ENCODE peak calls at places on chromosomes 4 and X, in five cellular contexts. Y, Z, D, T and K are unnamed samples. For H3K4me1 and H3K27me3, the result is how much of the 10 kb centered on the place peaks cover.

GRCh38 chrX:18041656-18042055 is 179.0 kb downstream of the BEND2 start:
- DNase-seq in Y (no peak), Z (no peak), D (no peak), T (no peak), K (no peak)

GRCh38 chr4:56658410-56659003 is 22.6 kb downstream of the HOPX start:
- DNase-seq in Y (no peak), Z (no peak), D (no peak), T (no peak), K (no peak)

GRCh38 chr4:174349156-174349555 is 65.4 kb downstream of the CEP44 start:
- DNase-seq in Y (no peak), Z (no peak), D (no peak), T (no peak), K (no peak)

GRCh38 chr4:182307746-182308145 is 64.5 kb downstream of the TENM3 start:
- DNase-seq in Y (no peak), Z (no peak), D (peak), T (peak), K (no peak)

GRCh38 chr4:101337688-101338087 is 9.6 kb downstream of the PPP3CA start:
- DNase-seq in Y (no peak), Z (no peak), D (peak), T (no peak), K (no peak)

GRCh38 chr4:176882201-176882600 is 89.5 kb upstream of the VEGFC start:
- DNase-seq in Y (no peak), Z (no peak), D (no peak), T (no peak), K (no peak)

GRCh38 chr4:141463678-141464077 is 172.7 kb upstream of the IL15 start:
- DNase-seq in Y (no peak), Z (no peak), D (no peak), T (no peak), K (no peak)

GRCh38 chrX:37472836-37473235 is 98.6 kb upstream of the LANCL3 start:
- DNase-seq in Y (no peak), Z (no peak), D (no peak), T (no peak), K (no peak)

GRCh38 chrX:31036895-31037294 is 34.9 kb downstream of the FTHL17 start:
- DNase-seq in Y (peak), Z (peak), D (peak), T (peak), K (no peak)

GRCh38 chr4:113080050-113080449 is 30.6 kb downstream of the ANK2 start:
- DNase-seq in Y (no peak), Z (no peak), D (no peak), T (peak), K (no peak)

GRCh38 chr4:68576272-68577100 is at the start of gene UGT2B17:
- DNase-seq in Y (no peak), Z (no peak), D (no peak), T (no peak), K (no peak)

GRCh38 chr4:40189997-40190396 is 6.8 kb upstream of the RHOH start:
- DNase-seq in Y (no peak), Z (no peak), D (peak), T (no peak), K (no peak)

GRCh38 chr4:151808120-151808529 is 47.3 kb upstream of the GATB start:
- DNase-seq in Y (no peak), Z (no peak), D (no peak), T (no peak), K (no peak)

GRCh38 chrX:98422530-98422929 is 1538.8 kb downstream of the RPA4 start:
- DNase-seq in Y (no peak), Z (no peak), D (no peak), T (no peak), K (no peak)

GRCh38 chr4:3791256-3791655 is 25.1 kb downstream of the ADRA2C start:
- DNase-seq in Y (no peak), Z (no peak), D (no peak), T (no peak), K (no peak)

GRCh38 chrX:107836958-107837357 is 11.3 kb downstream of the MID2 start:
- DNase-seq in Y (no peak), Z (no peak), D (no peak), T (no peak), K (no peak)

GRCh38 chr4:80201326-80202151 is 4.2 kb downstream of the PRDM8 start:
- DNase-seq in Y (peak), Z (peak), D (peak), T (peak), K (peak)

GRCh38 chrX:97629597-97629985 is 745.9 kb downstream of the RPA4 start:
- DNase-seq in Y (no peak), Z (no peak), D (no peak), T (no peak), K (no peak)

GRCh38 chr4:109872950-109873656 is 25.2 kb downstream of the LRIT3 start:
- DNase-seq in Y (no peak), Z (no peak), D (no peak), T (no peak), K (no peak)

GRCh38 chrX:90040807-90041206 is 119.1 kb downstream of the TGIF2LX start:
- DNase-seq in Y (no peak), Z (no peak), D (no peak), T (no peak), K (no peak)

GRCh38 chrX:9867214-9867613 is 81.0 kb downstream of the SHROOM2 start:
- DNase-seq in Y (no peak), Z (no peak), D (no peak), T (no peak), K (no peak)

GRCh38 chrX:7120578-7121219 is 26.8 kb upstream of the STS start:
- DNase-seq in Y (no peak), Z (no peak), D (peak), T (peak), K (no peak)

GRCh38 chr4:83449009-83449408 is 6.6 kb downstream of the HELQ start:
- DNase-seq in Y (no peak), Z (no peak), D (no peak), T (no peak), K (no peak)

GRCh38 chr4:123398803-123399637 is 2.4 kb downstream of the SPRY1 start:
- DNase-seq in Y (peak), Z (peak), D (peak), T (peak), K (peak)

GRCh38 chr4:65791807-65792308 is 121.6 kb upstream of the EPHA5 start:
- DNase-seq in Y (no peak), Z (no peak), D (no peak), T (peak), K (no peak)

GRCh38 chr4:126318376-126318775 is 1003.6 kb downstream of the FAT4 start:
- DNase-seq in Y (no peak), Z (no peak), D (no peak), T (no peak), K (no peak)

GRCh38 chr4:73729534-73730165 is 10.7 kb upstream of the CXCL8 start:
- DNase-seq in Y (peak), Z (peak), D (peak), T (peak), K (no peak)

GRCh38 chr4:114980932-114981693 is 132.3 kb downstream of the NDST4 start:
- DNase-seq in Y (no peak), Z (no peak), D (no peak), T (no peak), K (no peak)

DNA sequence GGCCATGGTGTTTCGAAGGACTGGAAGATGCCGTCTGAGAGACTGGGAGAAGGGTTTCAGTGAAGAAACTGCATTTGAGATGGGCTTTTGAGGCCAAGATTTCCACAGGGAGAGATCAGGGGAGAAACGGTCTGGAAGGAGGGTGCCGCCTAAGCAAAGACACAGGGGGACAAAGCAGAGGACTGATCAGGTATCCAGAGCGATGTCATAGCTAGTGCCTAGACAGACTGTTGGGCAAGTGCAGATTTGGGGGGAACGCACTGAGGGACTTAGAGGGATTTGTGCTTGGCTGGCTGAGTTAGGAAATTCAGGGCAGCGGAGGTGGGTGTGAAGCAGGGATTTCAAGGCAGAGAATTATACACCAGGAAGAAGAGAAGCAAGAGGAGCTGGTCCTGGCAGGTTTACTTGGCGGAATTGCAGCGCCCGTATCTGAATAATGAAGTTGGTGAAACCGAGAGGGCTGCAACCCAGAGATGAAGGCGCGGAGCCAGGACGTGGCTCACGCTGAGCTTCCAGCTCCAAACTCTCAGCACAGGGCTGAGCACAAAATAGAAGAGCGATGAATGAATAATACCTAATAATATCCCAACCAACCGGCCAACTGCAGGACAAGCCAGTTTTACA is 106.9 kb downstream of the MAML3 start:
- DNase-seq in Y (peak), Z (peak), D (no peak), T (no peak), K (no peak)
- H3K4me1 ChIP-seq in Y (half or more), Z (under half), D (under half), T (under half), K (under half)

GRCh38 chrX:151174581-151175282 is 1.7 kb upstream of the GPR50 start:
- DNase-seq in Y (no peak), Z (no peak), D (no peak), T (no peak), K (no peak)
- H3K27me3 ChIP-seq in Y (half or more), Z (under half), D (under half), T (half or more), K (under half)

DNA sequence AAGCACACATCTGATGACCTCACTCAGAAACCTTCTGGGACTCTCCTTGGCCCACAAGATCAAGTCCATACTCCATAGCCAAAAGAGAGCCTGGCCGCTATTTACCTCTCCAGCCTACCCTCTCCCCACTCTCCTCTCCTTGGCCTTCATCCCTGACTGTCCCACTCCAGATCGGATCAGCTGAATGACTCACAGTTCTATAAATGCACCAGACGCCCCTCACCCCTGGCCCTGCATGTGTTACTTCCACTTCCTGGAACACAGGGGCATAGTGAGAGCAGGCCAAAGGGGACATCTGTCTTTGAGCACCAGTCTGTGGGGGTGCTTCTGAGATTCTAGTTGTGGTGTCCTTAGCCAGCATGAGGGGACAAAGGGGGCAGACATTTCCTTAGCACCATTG is 62.4 kb downstream of the PJA1 start:
- DNase-seq in Y (no peak), Z (no peak), D (no peak), T (no peak), K (no peak)
- H3K4me1 ChIP-seq in Y (under half), Z (under half), D (under half), T (under half), K (under half)

GRCh38 chr4:6535329-6535692 is 39.7 kb upstream of the MAN2B2 start:
- DNase-seq in Y (no peak), Z (no peak), D (no peak), T (no peak), K (no peak)
- H3K27me3 ChIP-seq in Y (under half), Z (under half), D (under half), T (under half), K (under half)

DNA sequence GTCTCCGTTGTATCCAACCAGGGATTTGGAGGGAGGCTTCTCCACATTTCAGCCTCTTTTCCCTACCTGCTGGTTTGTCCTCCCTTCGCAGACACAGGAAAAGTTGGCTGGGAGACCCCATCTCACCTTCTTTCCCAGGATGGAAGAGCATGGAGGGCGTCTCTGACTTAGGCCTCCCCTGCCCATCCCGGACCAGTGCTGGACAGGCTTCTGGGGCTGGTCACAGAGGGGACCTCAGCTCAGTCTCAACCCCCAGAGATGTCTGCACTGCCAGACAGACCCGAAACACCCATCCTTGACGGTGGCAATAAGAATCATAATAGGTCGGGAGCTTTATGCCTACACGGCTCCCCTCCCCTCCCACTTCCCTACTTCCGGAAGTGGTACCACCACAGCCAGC is 1.6 kb downstream of the WFS1 start:
- DNase-seq in Y (no peak), Z (no peak), D (no peak), T (no peak), K (no peak)
- H3K4me1 ChIP-seq in Y (under half), Z (half or more), D (under half), T (under half), K (under half)

GRCh38 chr4:10256203-10256602 is 139.6 kb upstream of the WDR1 start:
- DNase-seq in Y (no peak), Z (no peak), D (no peak), T (no peak), K (no peak)

GRCh38 chr4:10260777-10261176 is 144.2 kb upstream of the WDR1 start:
- DNase-seq in Y (no peak), Z (no peak), D (no peak), T (no peak), K (no peak)

DNA sequence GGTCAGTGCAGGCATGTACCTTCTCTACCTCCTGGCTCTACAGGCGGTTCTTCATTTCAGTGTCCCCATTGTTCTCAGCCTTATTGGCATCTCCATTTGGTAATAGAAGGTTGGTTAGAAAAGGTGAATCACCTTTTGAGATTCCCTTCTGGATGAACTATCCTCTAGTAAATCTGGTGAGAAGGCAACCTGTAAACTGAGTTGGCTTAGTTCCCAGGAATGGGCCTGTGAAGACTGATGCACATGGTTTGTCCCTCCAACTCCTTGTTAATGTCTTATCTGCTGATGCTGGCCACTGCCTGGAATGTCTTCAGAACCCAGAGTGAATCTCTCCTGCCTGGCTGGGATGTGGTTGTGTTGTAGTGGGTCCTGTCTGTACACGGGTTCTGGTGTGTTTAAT is 143.4 kb upstream of the WDR1 start:
- DNase-seq in Y (no peak), Z (no peak), D (no peak), T (no peak), K (no peak)
- H3K27me3 ChIP-seq in Y (under half), Z (under half), D (under half), T (under half), K (under half)

GRCh38 chr4:22668702-22669101 is 24.0 kb upstream of the GBA3 start:
- DNase-seq in Y (no peak), Z (no peak), D (no peak), T (no peak), K (no peak)

GRCh38 chr4:22672519-22672918 is 20.2 kb upstream of the GBA3 start:
- DNase-seq in Y (no peak), Z (no peak), D (no peak), T (no peak), K (peak)

GRCh38 chr4:22670953-22671352 is 21.8 kb upstream of the GBA3 start:
- DNase-seq in Y (no peak), Z (no peak), D (peak), T (peak), K (no peak)

GRCh38 chr4:22668301-22668700 is 24.4 kb upstream of the GBA3 start:
- DNase-seq in Y (no peak), Z (no peak), D (peak), T (no peak), K (no peak)

DNA sequence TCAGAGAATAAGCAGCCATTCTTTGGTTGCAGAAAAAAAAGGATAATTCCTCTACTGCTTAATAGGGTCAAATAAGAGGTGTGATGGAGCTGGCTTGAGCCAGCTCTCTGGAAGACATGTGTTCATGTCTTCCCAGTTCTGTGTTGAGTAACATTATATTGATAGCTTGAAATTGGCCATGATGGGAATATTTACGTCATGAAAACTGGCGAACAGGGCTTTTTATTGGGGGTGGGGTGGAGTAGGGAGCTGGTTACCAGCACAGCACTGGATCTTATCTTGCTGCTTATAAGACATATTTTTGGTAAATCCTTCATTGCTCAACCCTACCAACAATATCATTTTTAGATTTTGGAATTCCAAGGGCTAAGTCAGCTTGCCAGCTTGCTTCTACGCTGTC is 25.4 kb upstream of the GBA3 start:
- DNase-seq in Y (no peak), Z (no peak), D (peak), T (no peak), K (no peak)
- H3K4me1 ChIP-seq in Y (under half), Z (under half), D (under half), T (under half), K (under half)

DNA sequence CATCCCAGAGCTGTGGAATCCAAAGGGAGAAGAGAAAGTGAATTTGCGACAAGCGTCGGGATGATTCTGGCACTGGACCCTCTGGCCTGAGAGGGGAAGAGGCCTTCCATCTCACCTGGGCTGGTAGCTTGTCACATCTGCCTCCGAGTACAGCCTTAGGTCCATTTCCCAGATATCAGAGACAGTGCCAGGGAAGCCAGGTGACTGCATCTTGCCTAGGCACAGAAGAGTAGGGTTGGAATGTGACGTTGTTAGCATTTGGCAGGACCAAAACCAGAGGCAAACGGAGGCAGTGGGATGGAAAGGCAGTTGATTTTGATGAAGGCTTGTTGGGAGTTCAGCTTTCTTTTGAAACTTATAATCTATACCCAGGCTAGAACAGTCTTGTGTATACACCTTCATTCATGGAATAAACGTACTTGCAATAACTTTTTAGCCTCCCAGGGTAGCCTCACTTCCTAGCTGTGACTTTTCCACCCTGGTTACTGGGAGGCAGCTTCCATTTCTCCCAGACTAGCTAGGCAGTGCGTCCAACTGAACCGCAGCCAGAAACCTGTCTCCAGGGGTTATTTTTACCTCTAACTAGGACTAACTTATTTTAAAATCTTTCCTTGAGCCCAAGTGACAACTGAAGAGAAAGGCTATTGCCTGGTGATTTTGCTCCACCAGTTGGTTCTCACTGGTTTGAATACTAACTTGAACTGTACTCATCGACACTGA is 5.9 kb downstream of the SOD3 start:
- DNase-seq in Y (peak), Z (no peak), D (no peak), T (no peak), K (no peak)
- H3K27me3 ChIP-seq in Y (under half), Z (under half), D (under half), T (under half), K (under half)